ENCODE peak calls at places on chromosomes 13 and 19, in five cellular contexts. P is stimulated activated CD4-positive, alpha-beta T cell treated with anti-CD3 and anti-CD28 coated beads, Interleukin-2, amount 100 ng/mL, for 48 hours; N is cardiac muscle cell; G is memory B cell; M is heart right ventricle. I is an unnamed sample.

GRCh38 chr13:28820099-28821051 is at the start of gene MTUS2:
- DNase-seq in P (peak; percentile 16), N (peak; percentile 44), G (no peak), M (no peak), I (no peak)

GRCh38 chr13:87677334-87678234 is 6.4 kb downstream of the SLITRK5 start:
- DNase-seq in P (no peak), N (peak; percentile 50), G (no peak), M (no peak), I (no peak)

GRCh38 chr13:26693749-26694463 is 66.7 kb downstream of the GPR12 start:
- DNase-seq in P (no peak), N (no peak), G (no peak), M (no peak), I (no peak)

GRCh38 chr13:93227906-93228801 is 1.5 kb downstream of the GPC6 start:
- DNase-seq in P (no peak), N (peak; percentile 92), G (no peak), M (peak; percentile 31), I (peak; percentile 77)

GRCh38 chr13:94886191-94886590 is 173.8 kb upstream of the SOX21 start:
- DNase-seq in P (no peak), N (no peak), G (no peak), M (no peak), I (peak; percentile 10)

GRCh38 chr13:66926851-66927524 is 303.1 kb downstream of the PCDH9 start:
- DNase-seq in P (no peak), N (no peak), G (no peak), M (no peak), I (no peak)

GRCh38 chr13:37878496-37878895 is 8.9 kb upstream of the TRPC4 start:
- DNase-seq in P (no peak), N (no peak), G (no peak), M (no peak), I (no peak)

GRCh38 chr19:58553799-58554493 is 959 bp downstream of the CHMP2A start:
- DNase-seq in P (no peak), N (no peak), G (peak; percentile 10), M (no peak), I (no peak)

GRCh38 chr13:113928701-113929627 is 44.9 kb downstream of the C13orf46 start:
- DNase-seq in P (no peak), N (no peak), G (no peak), M (peak; percentile 82), I (peak; percentile 87)

GRCh38 chr13:46728777-46729176 is 68.2 kb downstream of the ESD start:
- DNase-seq in P (peak; percentile 3), N (no peak), G (no peak), M (no peak), I (no peak)

GRCh38 chr19:19064811-19065745 is 1.3 kb downstream of the SLC25A42 start:
- DNase-seq in P (peak; percentile 24), N (peak; percentile 28), G (peak; percentile 25), M (no peak), I (no peak)

GRCh38 chr13:100565291-100565690 is 23.3 kb downstream of the GGACT start:
- DNase-seq in P (no peak), N (no peak), G (no peak), M (no peak), I (no peak)

GRCh38 chr13:41930154-41930553 is 30.8 kb downstream of the VWA8 start:
- DNase-seq in P (no peak), N (no peak), G (no peak), M (no peak), I (no peak)

GRCh38 chr19:33813391-33814101 is 16.9 kb downstream of the KCTD15 start:
- DNase-seq in P (no peak), N (no peak), G (no peak), M (no peak), I (no peak)

GRCh38 chr13:23744315-23744714 is 144.9 kb downstream of the MIPEP start:
- DNase-seq in P (no peak), N (no peak), G (no peak), M (no peak), I (no peak)